ENCODE peak calls at places on chromosomes 13 and 19, in eight cellular contexts. One of them, this sample, is unnamed.

GRCh38 chr13:50844181-50844875 is 836 bp upstream of the DLEU7 start:
- DNase-seq in anterior cingulate cortex: no peak
- DNase-seq in HS-27A: no peak
- DNase-seq in fibroblast of mammary gland: no peak
- DNase-seq in MV-4-11: no peak
- DNase-seq in stimulated activated CD4-positive, alpha-beta T cell treated with anti-CD3 and anti-CD28 coated beads, Interleukin-2, amount 100 ng/mL, for 48 hours: no peak
- DNase-seq in head of caudate nucleus: no peak
- DNase-seq in activated T-cell treated with anti-CD3 and anti-CD28 coated beads for 48 hours: no peak
- DNase-seq in this sample: no peak

GRCh38 chr13:44755872-44756271 is 179.7 kb upstream of the TSC22D1 start:
- DNase-seq in fibroblast of mammary gland: peak
- DNase-seq in stimulated activated CD4-positive, alpha-beta T cell treated with anti-CD3 and anti-CD28 coated beads, Interleukin-2, amount 100 ng/mL, for 48 hours: no peak
- DNase-seq in activated T-cell treated with anti-CD3 and anti-CD28 coated beads for 48 hours: no peak
- DNase-seq in head of caudate nucleus: no peak
- DNase-seq in anterior cingulate cortex: no peak
- DNase-seq in HS-27A: no peak
- DNase-seq in MV-4-11: no peak
- DNase-seq in this sample: no peak

GRCh38 chr19:8517551-8518442 is 3.8 kb upstream of the ZNF414 start:
- DNase-seq in HS-27A: no peak
- DNase-seq in anterior cingulate cortex: no peak
- DNase-seq in head of caudate nucleus: no peak
- DNase-seq in MV-4-11: peak
- DNase-seq in stimulated activated CD4-positive, alpha-beta T cell treated with anti-CD3 and anti-CD28 coated beads, Interleukin-2, amount 100 ng/mL, for 48 hours: no peak
- DNase-seq in activated T-cell treated with anti-CD3 and anti-CD28 coated beads for 48 hours: no peak
- DNase-seq in fibroblast of mammary gland: peak
- DNase-seq in this sample: no peak

GRCh38 chr13:71587778-71588177 is 279.2 kb downstream of the DACH1 start:
- DNase-seq in HS-27A: no peak
- DNase-seq in anterior cingulate cortex: no peak
- DNase-seq in activated T-cell treated with anti-CD3 and anti-CD28 coated beads for 48 hours: no peak
- DNase-seq in stimulated activated CD4-positive, alpha-beta T cell treated with anti-CD3 and anti-CD28 coated beads, Interleukin-2, amount 100 ng/mL, for 48 hours: no peak
- DNase-seq in MV-4-11: no peak
- DNase-seq in head of caudate nucleus: no peak
- DNase-seq in fibroblast of mammary gland: no peak
- DNase-seq in this sample: no peak

GRCh38 chr19:17734146-17734545 is 14.9 kb downstream of the MAP1S start:
- DNase-seq in anterior cingulate cortex: no peak
- DNase-seq in HS-27A: no peak
- DNase-seq in stimulated activated CD4-positive, alpha-beta T cell treated with anti-CD3 and anti-CD28 coated beads, Interleukin-2, amount 100 ng/mL, for 48 hours: no peak
- DNase-seq in MV-4-11: no peak
- DNase-seq in fibroblast of mammary gland: no peak
- DNase-seq in activated T-cell treated with anti-CD3 and anti-CD28 coated beads for 48 hours: no peak
- DNase-seq in head of caudate nucleus: no peak
- DNase-seq in this sample: no peak

GRCh38 chr13:40017662-40018262 is 362.3 kb downstream of the COG6 start:
- DNase-seq in fibroblast of mammary gland: no peak
- DNase-seq in stimulated activated CD4-positive, alpha-beta T cell treated with anti-CD3 and anti-CD28 coated beads, Interleukin-2, amount 100 ng/mL, for 48 hours: no peak
- DNase-seq in HS-27A: no peak
- DNase-seq in anterior cingulate cortex: no peak
- DNase-seq in MV-4-11: no peak
- DNase-seq in head of caudate nucleus: no peak
- DNase-seq in activated T-cell treated with anti-CD3 and anti-CD28 coated beads for 48 hours: no peak
- DNase-seq in this sample: no peak

GRCh38 chr19:48608798-48609263 is 2.3 kb downstream of the SPACA4 start:
- DNase-seq in MV-4-11: peak
- DNase-seq in head of caudate nucleus: peak
- DNase-seq in fibroblast of mammary gland: peak
- DNase-seq in HS-27A: no peak
- DNase-seq in stimulated activated CD4-positive, alpha-beta T cell treated with anti-CD3 and anti-CD28 coated beads, Interleukin-2, amount 100 ng/mL, for 48 hours: peak
- DNase-seq in activated T-cell treated with anti-CD3 and anti-CD28 coated beads for 48 hours: no peak
- DNase-seq in anterior cingulate cortex: peak
- DNase-seq in this sample: no peak

GRCh38 chr13:46495647-46496046 is 57.3 kb upstream of the LRCH1 start:
- DNase-seq in head of caudate nucleus: no peak
- DNase-seq in anterior cingulate cortex: no peak
- DNase-seq in fibroblast of mammary gland: peak
- DNase-seq in activated T-cell treated with anti-CD3 and anti-CD28 coated beads for 48 hours: no peak
- DNase-seq in stimulated activated CD4-positive, alpha-beta T cell treated with anti-CD3 and anti-CD28 coated beads, Interleukin-2, amount 100 ng/mL, for 48 hours: no peak
- DNase-seq in MV-4-11: no peak
- DNase-seq in HS-27A: no peak
- DNase-seq in this sample: no peak

GRCh38 chr19:55467236-55468053 is 2.9 kb upstream of the C19orf85 start:
- DNase-seq in fibroblast of mammary gland: peak
- DNase-seq in MV-4-11: peak
- DNase-seq in anterior cingulate cortex: peak
- DNase-seq in activated T-cell treated with anti-CD3 and anti-CD28 coated beads for 48 hours: peak
- DNase-seq in head of caudate nucleus: peak
- DNase-seq in HS-27A: no peak
- DNase-seq in stimulated activated CD4-positive, alpha-beta T cell treated with anti-CD3 and anti-CD28 coated beads, Interleukin-2, amount 100 ng/mL, for 48 hours: peak
- DNase-seq in this sample: no peak

GRCh38 chr13:99028890-99029289 is 51.0 kb upstream of the DOCK9 start:
- DNase-seq in MV-4-11: peak
- DNase-seq in stimulated activated CD4-positive, alpha-beta T cell treated with anti-CD3 and anti-CD28 coated beads, Interleukin-2, amount 100 ng/mL, for 48 hours: peak
- DNase-seq in HS-27A: no peak
- DNase-seq in activated T-cell treated with anti-CD3 and anti-CD28 coated beads for 48 hours: peak
- DNase-seq in fibroblast of mammary gland: no peak
- DNase-seq in head of caudate nucleus: no peak
- DNase-seq in anterior cingulate cortex: no peak
- DNase-seq in this sample: no peak

GRCh38 chr13:27053235-27053884 is 118.3 kb downstream of the USP12 start:
- DNase-seq in anterior cingulate cortex: no peak
- DNase-seq in stimulated activated CD4-positive, alpha-beta T cell treated with anti-CD3 and anti-CD28 coated beads, Interleukin-2, amount 100 ng/mL, for 48 hours: no peak
- DNase-seq in MV-4-11: no peak
- DNase-seq in activated T-cell treated with anti-CD3 and anti-CD28 coated beads for 48 hours: no peak
- DNase-seq in fibroblast of mammary gland: no peak
- DNase-seq in head of caudate nucleus: no peak
- DNase-seq in HS-27A: no peak
- DNase-seq in this sample: no peak

GRCh38 chr19:38360839-38361631 is 13.3 kb upstream of the PSMD8 start:
- DNase-seq in HS-27A: no peak
- DNase-seq in anterior cingulate cortex: no peak
- DNase-seq in MV-4-11: no peak
- DNase-seq in stimulated activated CD4-positive, alpha-beta T cell treated with anti-CD3 and anti-CD28 coated beads, Interleukin-2, amount 100 ng/mL, for 48 hours: no peak
- DNase-seq in head of caudate nucleus: no peak
- DNase-seq in fibroblast of mammary gland: no peak
- DNase-seq in activated T-cell treated with anti-CD3 and anti-CD28 coated beads for 48 hours: no peak
- DNase-seq in this sample: no peak

GRCh38 chr19:51586103-51586728 is 15.1 kb downstream of the ZNF175 start:
- DNase-seq in stimulated activated CD4-positive, alpha-beta T cell treated with anti-CD3 and anti-CD28 coated beads, Interleukin-2, amount 100 ng/mL, for 48 hours: no peak
- DNase-seq in activated T-cell treated with anti-CD3 and anti-CD28 coated beads for 48 hours: no peak
- DNase-seq in HS-27A: no peak
- DNase-seq in fibroblast of mammary gland: no peak
- DNase-seq in head of caudate nucleus: no peak
- DNase-seq in anterior cingulate cortex: no peak
- DNase-seq in MV-4-11: peak
- DNase-seq in this sample: no peak

GRCh38 chr19:22882797-22883196 is 50.7 kb downstream of the ZNF723 start:
- DNase-seq in stimulated activated CD4-positive, alpha-beta T cell treated with anti-CD3 and anti-CD28 coated beads, Interleukin-2, amount 100 ng/mL, for 48 hours: no peak
- DNase-seq in fibroblast of mammary gland: peak
- DNase-seq in head of caudate nucleus: peak
- DNase-seq in MV-4-11: peak
- DNase-seq in HS-27A: peak
- DNase-seq in activated T-cell treated with anti-CD3 and anti-CD28 coated beads for 48 hours: no peak
- DNase-seq in anterior cingulate cortex: no peak
- DNase-seq in this sample: no peak

GRCh38 chr13:27149702-27150101 is 21.9 kb downstream of the USP12 start:
- DNase-seq in MV-4-11: no peak
- DNase-seq in activated T-cell treated with anti-CD3 and anti-CD28 coated beads for 48 hours: no peak
- DNase-seq in fibroblast of mammary gland: no peak
- DNase-seq in head of caudate nucleus: no peak
- DNase-seq in HS-27A: no peak
- DNase-seq in stimulated activated CD4-positive, alpha-beta T cell treated with anti-CD3 and anti-CD28 coated beads, Interleukin-2, amount 100 ng/mL, for 48 hours: no peak
- DNase-seq in anterior cingulate cortex: no peak
- DNase-seq in this sample: no peak

GRCh38 chr19:14023404-14024235 is 4.3 kb upstream of the RLN3 start:
- DNase-seq in stimulated activated CD4-positive, alpha-beta T cell treated with anti-CD3 and anti-CD28 coated beads, Interleukin-2, amount 100 ng/mL, for 48 hours: no peak
- DNase-seq in anterior cingulate cortex: no peak
- DNase-seq in head of caudate nucleus: no peak
- DNase-seq in fibroblast of mammary gland: no peak
- DNase-seq in activated T-cell treated with anti-CD3 and anti-CD28 coated beads for 48 hours: no peak
- DNase-seq in HS-27A: no peak
- DNase-seq in MV-4-11: peak
- DNase-seq in this sample: no peak

GRCh38 chr13:45269204-45269603 is 68.4 kb upstream of the KCTD4 start:
- DNase-seq in anterior cingulate cortex: no peak
- DNase-seq in activated T-cell treated with anti-CD3 and anti-CD28 coated beads for 48 hours: no peak
- DNase-seq in stimulated activated CD4-positive, alpha-beta T cell treated with anti-CD3 and anti-CD28 coated beads, Interleukin-2, amount 100 ng/mL, for 48 hours: no peak
- DNase-seq in HS-27A: peak
- DNase-seq in MV-4-11: no peak
- DNase-seq in fibroblast of mammary gland: peak
- DNase-seq in head of caudate nucleus: no peak
- DNase-seq in this sample: no peak

GRCh38 chr19:13195678-13196077 is 45.5 kb downstream of the IER2 start:
- DNase-seq in fibroblast of mammary gland: no peak
- DNase-seq in activated T-cell treated with anti-CD3 and anti-CD28 coated beads for 48 hours: no peak
- DNase-seq in anterior cingulate cortex: no peak
- DNase-seq in stimulated activated CD4-positive, alpha-beta T cell treated with anti-CD3 and anti-CD28 coated beads, Interleukin-2, amount 100 ng/mL, for 48 hours: peak
- DNase-seq in MV-4-11: peak
- DNase-seq in HS-27A: no peak
- DNase-seq in head of caudate nucleus: no peak
- DNase-seq in this sample: no peak

GRCh38 chr19:49316284-49316683 is 8.7 kb downstream of the SLC6A16 start:
- DNase-seq in HS-27A: no peak
- DNase-seq in head of caudate nucleus: no peak
- DNase-seq in activated T-cell treated with anti-CD3 and anti-CD28 coated beads for 48 hours: no peak
- DNase-seq in stimulated activated CD4-positive, alpha-beta T cell treated with anti-CD3 and anti-CD28 coated beads, Interleukin-2, amount 100 ng/mL, for 48 hours: no peak
- DNase-seq in MV-4-11: no peak
- DNase-seq in anterior cingulate cortex: no peak
- DNase-seq in fibroblast of mammary gland: no peak
- DNase-seq in this sample: no peak

GRCh38 chr19:6572217-6572616 is 18.7 kb downstream of the CD70 start:
- DNase-seq in anterior cingulate cortex: peak
- DNase-seq in stimulated activated CD4-positive, alpha-beta T cell treated with anti-CD3 and anti-CD28 coated beads, Interleukin-2, amount 100 ng/mL, for 48 hours: no peak
- DNase-seq in fibroblast of mammary gland: no peak
- DNase-seq in activated T-cell treated with anti-CD3 and anti-CD28 coated beads for 48 hours: no peak
- DNase-seq in HS-27A: no peak
- DNase-seq in head of caudate nucleus: peak
- DNase-seq in MV-4-11: peak
- DNase-seq in this sample: no peak

GRCh38 chr19:40191836-40192646 is 815 bp downstream of the MAP3K10 start:
- DNase-seq in fibroblast of mammary gland: peak
- DNase-seq in activated T-cell treated with anti-CD3 and anti-CD28 coated beads for 48 hours: peak
- DNase-seq in anterior cingulate cortex: no peak
- DNase-seq in head of caudate nucleus: no peak
- DNase-seq in HS-27A: no peak
- DNase-seq in stimulated activated CD4-positive, alpha-beta T cell treated with anti-CD3 and anti-CD28 coated beads, Interleukin-2, amount 100 ng/mL, for 48 hours: no peak
- DNase-seq in MV-4-11: no peak
- DNase-seq in this sample: no peak

GRCh38 chr13:74129500-74130144 is 4.6 kb downstream of the KLF12 start:
- DNase-seq in MV-4-11: peak
- DNase-seq in fibroblast of mammary gland: peak
- DNase-seq in head of caudate nucleus: no peak
- DNase-seq in stimulated activated CD4-positive, alpha-beta T cell treated with anti-CD3 and anti-CD28 coated beads, Interleukin-2, amount 100 ng/mL, for 48 hours: no peak
- DNase-seq in HS-27A: no peak
- DNase-seq in activated T-cell treated with anti-CD3 and anti-CD28 coated beads for 48 hours: peak
- DNase-seq in anterior cingulate cortex: no peak
- DNase-seq in this sample: no peak

This sample was measured in amniotic stem cell.